ENCODE peak calls at places on chromosomes 12 and 14, in nine cellular contexts. K is cardiac muscle cell; I is PC-3; S is stimulated activated CD4-positive, alpha-beta T cell treated with anti-CD3 and anti-CD28 coated beads, TNF-alpha, amount 100 ng/mL, for 24 hours; Y is activated gamma-delta T cell treated with Interleukin-2 at 50 U/mL for 16 hours; U is H9; V is thyroid gland; X is AG10803; N is non-pigmented ciliary epithelial cell. O is an unnamed sample.

GRCh38 chr14:92780444-92780843 is 13.7 kb upstream of the GOLGA5 start:
- DNase-seq in K (no peak), I (peak; percentile 46), S (no peak), Y (no peak), U (no peak), V (no peak), X (peak; percentile 74), N (no peak), O (peak; percentile 21)

GRCh38 chr12:95836630-95837239 is 22.0 kb upstream of the SNRPF start:
- DNase-seq in K (no peak), I (peak; percentile 72), S (no peak), Y (no peak), U (no peak), V (no peak), X (peak; percentile 56), N (no peak), O (no peak)

GRCh38 chr12:66196806-66197205 is 7.8 kb downstream of the IRAK3 start:
- DNase-seq in K (no peak), I (no peak), S (no peak), Y (no peak), U (no peak), V (no peak), X (no peak), N (no peak), O (no peak)

GRCh38 chr14:104228716-104229620 is 90.6 kb downstream of the KIF26A start:
- DNase-seq in K (no peak), I (no peak), S (no peak), Y (no peak), U (no peak), V (no peak), X (no peak), N (no peak), O (no peak)

GRCh38 chr14:79514700-79515099 is 696.6 kb downstream of the DIO2 start:
- DNase-seq in K (no peak), I (peak; percentile 75), S (no peak), Y (no peak), U (no peak), V (no peak), X (peak; percentile 23), N (peak; percentile 23), O (no peak)

GRCh38 chr14:21913759-21914158 is 240.1 kb upstream of the OR4E1 start:
- DNase-seq in K (peak; percentile 84), I (peak; percentile 90), S (peak; percentile 66), Y (peak; percentile 80), U (peak; percentile 85), V (peak; percentile 4), X (peak; percentile 28), N (peak; percentile 27), O (peak; percentile 34)

GRCh38 chr12:2963154-2963759 is 4.1 kb downstream of the TEAD4 start:
- DNase-seq in K (no peak), I (no peak), S (no peak), Y (no peak), U (peak; percentile 77), V (peak; percentile 44), X (no peak), N (no peak), O (peak; percentile 79)

GRCh38 chr14:91968280-91968679 is 20.8 kb upstream of the FBLN5 start:
- DNase-seq in K (no peak), I (no peak), S (peak; percentile 21), Y (peak; percentile 22), U (no peak), V (no peak), X (no peak), N (no peak), O (no peak)

GRCh38 chr14:51370758-51371386 is 130.8 kb downstream of the TMX1 start:
- DNase-seq in K (no peak), I (peak; percentile 34), S (no peak), Y (no peak), U (no peak), V (no peak), X (peak; percentile 40), N (no peak), O (peak; percentile 74)

GRCh38 chr14:69077841-69078240 is 75.1 kb downstream of the DCAF5 start:
- DNase-seq in K (no peak), I (peak; percentile 93), S (no peak), Y (no peak), U (no peak), V (no peak), X (peak; percentile 90), N (no peak), O (peak; percentile 68)

GRCh38 chr14:50647282-50647681 is 20.8 kb downstream of the SAV1 start:
- DNase-seq in K (no peak), I (no peak), S (no peak), Y (no peak), U (no peak), V (peak; percentile 69), X (no peak), N (no peak), O (no peak)

GRCh38 chr14:104436741-104437701 is 142.5 kb upstream of the C14orf180 start:
- DNase-seq in K (no peak), I (no peak), S (no peak), Y (no peak), U (peak; percentile 34), V (no peak), X (no peak), N (no peak), O (no peak)

GRCh38 chr12:57456145-57456700 is 1.1 kb downstream of the INHBE start:
- DNase-seq in K (peak; percentile 75), I (peak; percentile 60), S (no peak), Y (peak; percentile 42), U (peak; percentile 92), V (no peak), X (peak; percentile 32), N (no peak), O (peak; percentile 59)

GRCh38 chr12:124172646-124173045 is 122.2 kb upstream of the RFLNA start:
- DNase-seq in K (no peak), I (peak; percentile 19), S (no peak), Y (no peak), U (no peak), V (no peak), X (peak; percentile 80), N (no peak), O (no peak)

GRCh38 chr12:22874151-22874550 is 249.2 kb downstream of the ETNK1 start:
- DNase-seq in K (no peak), I (no peak), S (no peak), Y (no peak), U (no peak), V (no peak), X (no peak), N (no peak), O (no peak)

GRCh38 chr14:20409226-20409625 is 4.1 kb downstream of the TEP1 start:
- DNase-seq in K (no peak), I (peak; percentile 33), S (no peak), Y (no peak), U (no peak), V (no peak), X (peak; percentile 45), N (peak; percentile 11), O (peak; percentile 91)

GRCh38 chr14:38469156-38469555 is 213.3 kb upstream of the CLEC14A start:
- DNase-seq in K (no peak), I (no peak), S (no peak), Y (no peak), U (no peak), V (no peak), X (peak; percentile 53), N (peak; percentile 5), O (no peak)

GRCh38 chr14:93967637-93968250 is 8.6 kb downstream of the ASB2 start:
- DNase-seq in K (no peak), I (no peak), S (no peak), Y (no peak), U (no peak), V (no peak), X (no peak), N (no peak), O (no peak)

GRCh38 chr14:26622611-26623010 is 24.8 kb upstream of the NOVA1 start:
- DNase-seq in K (no peak), I (no peak), S (no peak), Y (no peak), U (no peak), V (no peak), X (no peak), N (no peak), O (no peak)

GRCh38 chr12:69676257-69677012 is 22.7 kb downstream of the BEST3 start:
- DNase-seq in K (no peak), I (no peak), S (no peak), Y (no peak), U (no peak), V (no peak), X (no peak), N (no peak), O (no peak)

GRCh38 chr12:43462741-43463140 is 89.3 kb downstream of the ADAMTS20 start:
- DNase-seq in K (peak; percentile 61), I (no peak), S (no peak), Y (no peak), U (no peak), V (no peak), X (no peak), N (no peak), O (no peak)

GRCh38 chr14:94701854-94702370 is 68.0 kb downstream of the GSC start:
- DNase-seq in K (no peak), I (no peak), S (no peak), Y (no peak), U (no peak), V (no peak), X (no peak), N (no peak), O (no peak)

GRCh38 chr12:99911967-99912366 is 72.8 kb downstream of the ANKS1B start:
- DNase-seq in K (no peak), I (no peak), S (no peak), Y (no peak), U (no peak), V (no peak), X (peak; percentile 5), N (no peak), O (peak; percentile 45)

GRCh38 chr14:51977075-51977474 is 12.3 kb upstream of the RTRAF start:
- DNase-seq in K (no peak), I (no peak), S (no peak), Y (no peak), U (no peak), V (no peak), X (no peak), N (no peak), O (no peak)

GRCh38 chr14:91288876-91289275 is 44.4 kb upstream of the GPR68 start:
- DNase-seq in K (no peak), I (no peak), S (no peak), Y (no peak), U (no peak), V (no peak), X (no peak), N (no peak), O (no peak)

GRCh38 chr12:43742106-43742505 is 16.5 kb downstream of the PUS7L start:
- DNase-seq in K (no peak), I (peak; percentile 84), S (no peak), Y (no peak), U (no peak), V (no peak), X (peak; percentile 82), N (peak; percentile 88), O (peak; percentile 68)

GRCh38 chr12:27822076-27822712 is 42.2 kb upstream of the MANSC4 start:
- DNase-seq in K (no peak), I (peak; percentile 99), S (peak; percentile 64), Y (peak; percentile 41), U (no peak), V (no peak), X (peak; percentile 46), N (peak; percentile 91), O (no peak)

GRCh38 chr12:121718653-121719239 is 6.2 kb downstream of the TMEM120B start:
- DNase-seq in K (no peak), I (no peak), S (no peak), Y (no peak), U (peak; percentile 43), V (no peak), X (no peak), N (no peak), O (peak; percentile 74)